ENCODE peak calls at places on chromosomes 13 and 19, in five cellular contexts. One of them, this sample, is unnamed.

GRCh38 chr19:46378268-46378667 is 31.4 kb downstream of the PPP5C start:
- ATAC-seq in heart left ventricle: peak; percentile 62
- ATAC-seq in mucosa of descending colon: no peak
- ATAC-seq in left ventricle myocardium superior: peak; percentile 45
- ATAC-seq in upper lobe of right lung: no peak
- ATAC-seq in this sample: no peak

GRCh38 chr19:30091856-30092255 is 149.8 kb downstream of the URI1 start:
- ATAC-seq in heart left ventricle: no peak
- ATAC-seq in mucosa of descending colon: no peak
- ATAC-seq in left ventricle myocardium superior: no peak
- ATAC-seq in upper lobe of right lung: no peak
- ATAC-seq in this sample: no peak

GRCh38 chr19:40974633-40975037 is 16.4 kb upstream of the CYP2B6 start:
- ATAC-seq in heart left ventricle: no peak
- ATAC-seq in mucosa of descending colon: peak; percentile 88
- ATAC-seq in left ventricle myocardium superior: peak; percentile 52
- ATAC-seq in upper lobe of right lung: peak; percentile 94
- ATAC-seq in this sample: peak; percentile 71

GRCh38 chr13:71979616-71980015 is 112.6 kb upstream of the DACH1 start:
- ATAC-seq in heart left ventricle: no peak
- ATAC-seq in mucosa of descending colon: peak; percentile 40
- ATAC-seq in left ventricle myocardium superior: no peak
- ATAC-seq in upper lobe of right lung: no peak
- ATAC-seq in this sample: no peak

GRCh38 chr19:13100871-13101589 is 1.6 kb downstream of the LYL1 start:
- ATAC-seq in heart left ventricle: no peak
- ATAC-seq in mucosa of descending colon: no peak
- ATAC-seq in left ventricle myocardium superior: no peak
- ATAC-seq in upper lobe of right lung: no peak
- ATAC-seq in this sample: no peak

GRCh38 chr13:48580185-48580803 is 47.4 kb upstream of the RCBTB2 start:
- ATAC-seq in heart left ventricle: peak; percentile 31
- ATAC-seq in mucosa of descending colon: peak; percentile 74
- ATAC-seq in left ventricle myocardium superior: peak; percentile 35
- ATAC-seq in upper lobe of right lung: peak; percentile 72
- ATAC-seq in this sample: peak; percentile 47

GRCh38 chr19:47309608-47310007 is at the start of gene C5AR1:
- ATAC-seq in heart left ventricle: peak; percentile 48
- ATAC-seq in mucosa of descending colon: peak; percentile 38
- ATAC-seq in left ventricle myocardium superior: peak; percentile 70
- ATAC-seq in upper lobe of right lung: peak; percentile 86
- ATAC-seq in this sample: no peak

GRCh38 chr13:31050486-31051400 is 111.0 kb downstream of the HSPH1 start:
- ATAC-seq in heart left ventricle: no peak
- ATAC-seq in mucosa of descending colon: no peak
- ATAC-seq in left ventricle myocardium superior: no peak
- ATAC-seq in upper lobe of right lung: peak; percentile 58
- ATAC-seq in this sample: no peak

This sample was measured in esophagus mucosa.